ENCODE peak calls at places on chromosome 18, in nine cellular contexts. One of them, this sample, is unnamed.

GRCh38 chr18:79871481-79872091 is 73.8 kb downstream of the KCNG2 start:
- DNase-seq in lung: no peak
- DNase-seq in stimulated activated CD4-positive, alpha-beta T cell treated with anti-CD3 and anti-CD28 coated beads, Interleukin-2, amount 100 ng/mL, for 48 hours: no peak
- DNase-seq in stromal cell of bone marrow: no peak
- DNase-seq in AG09319: no peak
- DNase-seq in GDM1: no peak
- DNase-seq in EL: no peak
- DNase-seq in NCI-H460: no peak
- DNase-seq in glutamatergic neuron: no peak
- DNase-seq in this sample: no peak

GRCh38 chr18:61541673-61542072 is 208.4 kb downstream of the CDH20 start:
- DNase-seq in glutamatergic neuron: no peak
- DNase-seq in stimulated activated CD4-positive, alpha-beta T cell treated with anti-CD3 and anti-CD28 coated beads, Interleukin-2, amount 100 ng/mL, for 48 hours: no peak
- DNase-seq in stromal cell of bone marrow: no peak
- DNase-seq in AG09319: no peak
- DNase-seq in lung: no peak
- DNase-seq in EL: no peak
- DNase-seq in NCI-H460: no peak
- DNase-seq in GDM1: no peak
- DNase-seq in this sample: no peak

GRCh38 chr18:48785091-48785614 is 165.6 kb downstream of the SMAD7 start:
- DNase-seq in stimulated activated CD4-positive, alpha-beta T cell treated with anti-CD3 and anti-CD28 coated beads, Interleukin-2, amount 100 ng/mL, for 48 hours: no peak
- DNase-seq in NCI-H460: no peak
- DNase-seq in lung: no peak
- DNase-seq in glutamatergic neuron: no peak
- DNase-seq in stromal cell of bone marrow: no peak
- DNase-seq in EL: no peak
- DNase-seq in GDM1: no peak
- DNase-seq in AG09319: no peak
- DNase-seq in this sample: no peak

GRCh38 chr18:75322206-75322605 is 105.3 kb downstream of the SMIM21 start:
- DNase-seq in EL: no peak
- DNase-seq in stimulated activated CD4-positive, alpha-beta T cell treated with anti-CD3 and anti-CD28 coated beads, Interleukin-2, amount 100 ng/mL, for 48 hours: no peak
- DNase-seq in stromal cell of bone marrow: no peak
- DNase-seq in NCI-H460: no peak
- DNase-seq in GDM1: no peak
- DNase-seq in glutamatergic neuron: no peak
- DNase-seq in lung: no peak
- DNase-seq in AG09319: no peak
- DNase-seq in this sample: no peak

GRCh38 chr18:64233855-64234254 is 85.0 kb upstream of the LINC00305 start:
- DNase-seq in glutamatergic neuron: no peak
- DNase-seq in EL: no peak
- DNase-seq in lung: no peak
- DNase-seq in GDM1: no peak
- DNase-seq in stimulated activated CD4-positive, alpha-beta T cell treated with anti-CD3 and anti-CD28 coated beads, Interleukin-2, amount 100 ng/mL, for 48 hours: no peak
- DNase-seq in AG09319: no peak
- DNase-seq in stromal cell of bone marrow: no peak
- DNase-seq in NCI-H460: no peak
- DNase-seq in this sample: no peak

GRCh38 chr18:41490861-41491260 is 464.2 kb upstream of the PIK3C3 start:
- DNase-seq in stimulated activated CD4-positive, alpha-beta T cell treated with anti-CD3 and anti-CD28 coated beads, Interleukin-2, amount 100 ng/mL, for 48 hours: no peak
- DNase-seq in stromal cell of bone marrow: no peak
- DNase-seq in lung: no peak
- DNase-seq in AG09319: no peak
- DNase-seq in glutamatergic neuron: no peak
- DNase-seq in GDM1: no peak
- DNase-seq in EL: no peak
- DNase-seq in NCI-H460: no peak
- DNase-seq in this sample: no peak

GRCh38 chr18:59708988-59709387 is 11.8 kb upstream of the CCBE1 start:
- DNase-seq in lung: no peak
- DNase-seq in NCI-H460: no peak
- DNase-seq in stimulated activated CD4-positive, alpha-beta T cell treated with anti-CD3 and anti-CD28 coated beads, Interleukin-2, amount 100 ng/mL, for 48 hours: no peak
- DNase-seq in AG09319: no peak
- DNase-seq in glutamatergic neuron: no peak
- DNase-seq in GDM1: no peak
- DNase-seq in stromal cell of bone marrow: no peak
- DNase-seq in EL: no peak
- DNase-seq in this sample: no peak

GRCh38 chr18:8477615-8478014 is 131.6 kb upstream of the RAB12 start:
- DNase-seq in stimulated activated CD4-positive, alpha-beta T cell treated with anti-CD3 and anti-CD28 coated beads, Interleukin-2, amount 100 ng/mL, for 48 hours: no peak
- DNase-seq in glutamatergic neuron: no peak
- DNase-seq in stromal cell of bone marrow: no peak
- DNase-seq in AG09319: no peak
- DNase-seq in lung: no peak
- DNase-seq in NCI-H460: no peak
- DNase-seq in GDM1: no peak
- DNase-seq in EL: no peak
- DNase-seq in this sample: no peak

GRCh38 chr18:9419956-9420631 is 55.2 kb upstream of the RALBP1 start:
- DNase-seq in glutamatergic neuron: no peak
- DNase-seq in AG09319: no peak
- DNase-seq in NCI-H460: no peak
- DNase-seq in stimulated activated CD4-positive, alpha-beta T cell treated with anti-CD3 and anti-CD28 coated beads, Interleukin-2, amount 100 ng/mL, for 48 hours: no peak
- DNase-seq in lung: peak; percentile 18
- DNase-seq in EL: peak; percentile 80
- DNase-seq in stromal cell of bone marrow: no peak
- DNase-seq in GDM1: no peak
- DNase-seq in this sample: peak; percentile 65

GRCh38 chr18:73920033-73920432 is 227.6 kb downstream of the FBXO15 start:
- DNase-seq in stimulated activated CD4-positive, alpha-beta T cell treated with anti-CD3 and anti-CD28 coated beads, Interleukin-2, amount 100 ng/mL, for 48 hours: no peak
- DNase-seq in EL: no peak
- DNase-seq in glutamatergic neuron: no peak
- DNase-seq in AG09319: no peak
- DNase-seq in lung: no peak
- DNase-seq in stromal cell of bone marrow: no peak
- DNase-seq in GDM1: no peak
- DNase-seq in NCI-H460: no peak
- DNase-seq in this sample: no peak

GRCh38 chr18:3151379-3152264 is 68.1 kb downstream of the MYOM1 start:
- DNase-seq in stimulated activated CD4-positive, alpha-beta T cell treated with anti-CD3 and anti-CD28 coated beads, Interleukin-2, amount 100 ng/mL, for 48 hours: no peak
- DNase-seq in AG09319: no peak
- DNase-seq in lung: no peak
- DNase-seq in glutamatergic neuron: no peak
- DNase-seq in GDM1: peak; percentile 21
- DNase-seq in NCI-H460: peak; percentile 23
- DNase-seq in EL: peak; percentile 28
- DNase-seq in stromal cell of bone marrow: no peak
- DNase-seq in this sample: peak; percentile 23

GRCh38 chr18:136433-136832 is 21.9 kb upstream of the USP14 start:
- DNase-seq in EL: no peak
- DNase-seq in AG09319: no peak
- DNase-seq in NCI-H460: no peak
- DNase-seq in stromal cell of bone marrow: no peak
- DNase-seq in stimulated activated CD4-positive, alpha-beta T cell treated with anti-CD3 and anti-CD28 coated beads, Interleukin-2, amount 100 ng/mL, for 48 hours: peak; percentile 8
- DNase-seq in lung: no peak
- DNase-seq in glutamatergic neuron: no peak
- DNase-seq in GDM1: no peak
- DNase-seq in this sample: no peak

GRCh38 chr18:35344736-35345459 is 678 bp upstream of the ZNF24 start:
- DNase-seq in AG09319: no peak
- DNase-seq in stromal cell of bone marrow: no peak
- DNase-seq in NCI-H460: no peak
- DNase-seq in lung: no peak
- DNase-seq in glutamatergic neuron: no peak
- DNase-seq in EL: no peak
- DNase-seq in stimulated activated CD4-positive, alpha-beta T cell treated with anti-CD3 and anti-CD28 coated beads, Interleukin-2, amount 100 ng/mL, for 48 hours: no peak
- DNase-seq in GDM1: no peak
- DNase-seq in this sample: no peak

GRCh38 chr18:48838921-48839818 is 111.6 kb downstream of the SMAD7 start:
- DNase-seq in EL: peak; percentile 94
- DNase-seq in NCI-H460: no peak
- DNase-seq in stimulated activated CD4-positive, alpha-beta T cell treated with anti-CD3 and anti-CD28 coated beads, Interleukin-2, amount 100 ng/mL, for 48 hours: no peak
- DNase-seq in stromal cell of bone marrow: peak; percentile 67
- DNase-seq in GDM1: no peak
- DNase-seq in AG09319: peak; percentile 37
- DNase-seq in lung: no peak
- DNase-seq in glutamatergic neuron: no peak
- DNase-seq in this sample: peak; percentile 51

GRCh38 chr18:28485918-28486317 is 309.0 kb upstream of the CDH2 start:
- DNase-seq in NCI-H460: no peak
- DNase-seq in GDM1: no peak
- DNase-seq in EL: no peak
- DNase-seq in stromal cell of bone marrow: no peak
- DNase-seq in AG09319: no peak
- DNase-seq in stimulated activated CD4-positive, alpha-beta T cell treated with anti-CD3 and anti-CD28 coated beads, Interleukin-2, amount 100 ng/mL, for 48 hours: no peak
- DNase-seq in glutamatergic neuron: no peak
- DNase-seq in lung: no peak
- DNase-seq in this sample: no peak